ENCODE peak calls at places on chromosomes 5 and 9, in seven cellular contexts. One of them, this sample, is unnamed.

GRCh38 chr9:79382468-79382867 is 189.3 kb upstream of the TLE4 start:
- DNase-seq in AG09309: no peak
- DNase-seq in fibroblast of pulmonary artery: no peak
- DNase-seq in RWPE1: no peak
- DNase-seq in GM13977: no peak
- DNase-seq in A549: peak; percentile 12
- DNase-seq in brain microvascular endothelial cell: no peak
- DNase-seq in this sample: no peak

GRCh38 chr5:130099001-130099400 is 194.7 kb downstream of the CHSY3 start:
- DNase-seq in A549: no peak
- DNase-seq in RWPE1: no peak
- DNase-seq in GM13977: no peak
- DNase-seq in brain microvascular endothelial cell: no peak
- DNase-seq in fibroblast of pulmonary artery: no peak
- DNase-seq in AG09309: no peak
- DNase-seq in this sample: no peak

GRCh38 chr5:123882305-123882704 is 370.3 kb downstream of the CSNK1G3 start:
- DNase-seq in RWPE1: no peak
- DNase-seq in AG09309: no peak
- DNase-seq in brain microvascular endothelial cell: no peak
- DNase-seq in A549: no peak
- DNase-seq in fibroblast of pulmonary artery: no peak
- DNase-seq in GM13977: no peak
- DNase-seq in this sample: no peak

GRCh38 chr5:5512496-5512895 is 90.0 kb downstream of the ICE1 start:
- DNase-seq in RWPE1: no peak
- DNase-seq in GM13977: no peak
- DNase-seq in A549: no peak
- DNase-seq in fibroblast of pulmonary artery: no peak
- DNase-seq in brain microvascular endothelial cell: no peak
- DNase-seq in AG09309: no peak
- DNase-seq in this sample: no peak

GRCh38 chr9:108443741-108444140 is 412.0 kb downstream of the ACTL7B start:
- DNase-seq in GM13977: no peak
- DNase-seq in AG09309: no peak
- DNase-seq in fibroblast of pulmonary artery: peak; percentile 55
- DNase-seq in A549: no peak
- DNase-seq in brain microvascular endothelial cell: no peak
- DNase-seq in RWPE1: peak; percentile 79
- DNase-seq in this sample: peak; percentile 52

GRCh38 chr5:54007822-54008777 is 302.3 kb downstream of the ARL15 start:
- DNase-seq in RWPE1: peak; percentile 46
- DNase-seq in A549: peak; percentile 73
- DNase-seq in brain microvascular endothelial cell: peak; percentile 60
- DNase-seq in GM13977: no peak
- DNase-seq in fibroblast of pulmonary artery: peak; percentile 42
- DNase-seq in AG09309: no peak
- DNase-seq in this sample: peak; percentile 34

GRCh38 chr5:121350493-121350892 is 501.2 kb upstream of the FTMT start:
- DNase-seq in GM13977: no peak
- DNase-seq in brain microvascular endothelial cell: no peak
- DNase-seq in A549: no peak
- DNase-seq in AG09309: peak; percentile 16
- DNase-seq in fibroblast of pulmonary artery: no peak
- DNase-seq in RWPE1: peak; percentile 16
- DNase-seq in this sample: peak; percentile 1

GRCh38 chr9:90801175-90801506 is 478 bp upstream of the SYK start:
- DNase-seq in brain microvascular endothelial cell: no peak
- DNase-seq in AG09309: no peak
- DNase-seq in fibroblast of pulmonary artery: no peak
- DNase-seq in GM13977: no peak
- DNase-seq in RWPE1: no peak
- DNase-seq in A549: no peak
- DNase-seq in this sample: no peak

GRCh38 chr5:55231029-55231475 is 2.4 kb downstream of the CCNO start:
- DNase-seq in fibroblast of pulmonary artery: no peak
- DNase-seq in A549: no peak
- DNase-seq in brain microvascular endothelial cell: no peak
- DNase-seq in RWPE1: no peak
- DNase-seq in AG09309: no peak
- DNase-seq in GM13977: no peak
- DNase-seq in this sample: no peak

GRCh38 chr9:112043423-112043822 is 131.7 kb downstream of the SUSD1 start:
- DNase-seq in brain microvascular endothelial cell: no peak
- DNase-seq in GM13977: no peak
- DNase-seq in AG09309: no peak
- DNase-seq in RWPE1: no peak
- DNase-seq in fibroblast of pulmonary artery: no peak
- DNase-seq in A549: no peak
- DNase-seq in this sample: no peak

DNA sequence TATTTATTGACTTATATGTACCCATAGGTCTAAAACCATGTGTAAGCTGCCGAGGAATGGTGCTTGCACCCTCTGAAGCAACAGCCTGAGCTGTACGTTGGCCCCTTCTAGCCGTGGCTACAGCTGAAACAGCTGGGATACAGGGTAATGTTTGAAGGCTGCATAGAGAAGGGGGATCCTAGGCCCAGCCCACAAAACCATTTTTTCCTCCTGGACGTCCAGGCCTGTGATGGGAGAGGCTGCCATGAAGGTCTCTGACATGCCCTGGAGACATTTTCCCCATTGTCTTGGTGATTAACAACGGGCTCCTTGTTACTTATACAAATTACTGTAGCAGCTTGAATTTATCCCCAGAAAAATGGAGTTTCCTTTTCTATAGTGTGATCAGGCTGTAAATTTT is 244.7 kb downstream of the COMMD10 start:
- DNase-seq in brain microvascular endothelial cell: no peak
- DNase-seq in GM13977: no peak
- DNase-seq in fibroblast of pulmonary artery: no peak
- DNase-seq in RWPE1: no peak
- DNase-seq in AG09309: no peak
- DNase-seq in A549: no peak
- DNase-seq in this sample: no peak
- TF ChIP-seq CTCF in brain microvascular endothelial cell: no peak
- TF ChIP-seq CTCF in GM13977: no peak
- TF ChIP-seq CTCF in fibroblast of pulmonary artery: no peak
- TF ChIP-seq CTCF in RWPE1: no peak
- TF ChIP-seq CTCF in AG09309: no peak
- TF ChIP-seq CTCF in A549: no peak
- TF ChIP-seq CTCF in this sample: no peak

GRCh38 chr5:120231563-120231962 is 232.5 kb upstream of the PRR16 start:
- DNase-seq in AG09309: no peak
- DNase-seq in A549: no peak
- DNase-seq in RWPE1: no peak
- DNase-seq in GM13977: no peak
- DNase-seq in brain microvascular endothelial cell: no peak
- DNase-seq in fibroblast of pulmonary artery: no peak
- DNase-seq in this sample: no peak

GRCh38 chr5:120229036-120229435 is 235.1 kb upstream of the PRR16 start:
- DNase-seq in RWPE1: no peak
- DNase-seq in GM13977: no peak
- DNase-seq in A549: no peak
- DNase-seq in AG09309: no peak
- DNase-seq in fibroblast of pulmonary artery: no peak
- DNase-seq in brain microvascular endothelial cell: no peak
- DNase-seq in this sample: no peak

DNA sequence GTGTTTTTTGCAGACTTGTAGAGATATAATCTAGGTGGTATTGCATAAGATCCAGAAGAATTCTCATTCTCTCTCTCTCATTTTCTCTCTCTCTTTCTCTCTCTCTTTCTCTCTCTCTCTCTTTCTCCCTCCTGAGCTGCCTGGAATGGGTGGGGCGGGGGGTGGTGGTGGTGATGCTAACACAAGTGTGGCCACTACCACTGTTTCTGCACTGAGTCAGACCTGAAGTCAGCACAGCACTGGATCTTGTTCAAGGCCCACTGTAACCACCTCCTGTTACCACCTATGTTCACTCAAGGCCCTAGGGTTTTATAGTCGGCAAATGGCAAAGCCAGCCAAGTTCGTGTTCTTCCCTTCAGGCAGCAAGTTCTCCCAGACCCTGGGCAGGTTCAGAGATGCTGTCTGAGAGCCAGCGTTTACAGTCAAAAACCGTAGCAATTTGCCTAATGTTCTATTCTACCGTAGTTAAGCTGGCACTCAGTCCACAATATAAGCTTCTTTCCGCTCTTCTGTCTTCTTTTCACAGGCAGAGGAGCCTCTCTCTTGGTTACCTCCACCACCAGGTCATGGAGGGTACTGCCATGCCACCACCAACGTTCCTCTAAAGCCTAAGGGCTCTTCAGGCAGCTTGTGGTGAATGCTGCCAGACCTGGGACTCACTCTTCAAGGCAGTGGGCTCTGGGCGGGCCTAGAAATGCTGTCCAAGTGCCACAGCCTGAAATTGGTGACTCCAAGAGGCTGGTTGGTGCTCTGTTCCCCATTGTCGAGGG is 235.7 kb upstream of the PRR16 start:
- DNase-seq in fibroblast of pulmonary artery: no peak
- DNase-seq in GM13977: no peak
- DNase-seq in brain microvascular endothelial cell: no peak
- DNase-seq in RWPE1: no peak
- DNase-seq in A549: peak; percentile 4
- DNase-seq in AG09309: no peak
- DNase-seq in this sample: peak; percentile 29
- TF ChIP-seq CTCF in fibroblast of pulmonary artery: no peak
- TF ChIP-seq CTCF in GM13977: no peak
- TF ChIP-seq CTCF in brain microvascular endothelial cell: peak; percentile 11
- TF ChIP-seq CTCF in RWPE1: no peak
- TF ChIP-seq CTCF in A549: no peak
- TF ChIP-seq CTCF in AG09309: no peak
- TF ChIP-seq CTCF in this sample: peak; percentile 21

GRCh38 chr5:989961-990530 is 18.6 kb upstream of the NKD2 start:
- DNase-seq in A549: no peak
- DNase-seq in brain microvascular endothelial cell: no peak
- DNase-seq in fibroblast of pulmonary artery: peak; percentile 61
- DNase-seq in GM13977: no peak
- DNase-seq in AG09309: no peak
- DNase-seq in RWPE1: no peak
- DNase-seq in this sample: peak; percentile 35
- TF ChIP-seq CTCF in A549: no peak
- TF ChIP-seq CTCF in brain microvascular endothelial cell: no peak
- TF ChIP-seq CTCF in fibroblast of pulmonary artery: peak; percentile 34
- TF ChIP-seq CTCF in GM13977: no peak
- TF ChIP-seq CTCF in AG09309: no peak
- TF ChIP-seq CTCF in RWPE1: no peak
- TF ChIP-seq CTCF in this sample: peak; percentile 31

GRCh38 chr5:148912146-148912545 is 85.7 kb downstream of the ADRB2 start:
- DNase-seq in fibroblast of pulmonary artery: peak; percentile 11
- DNase-seq in GM13977: no peak
- DNase-seq in A549: no peak
- DNase-seq in RWPE1: no peak
- DNase-seq in brain microvascular endothelial cell: no peak
- DNase-seq in AG09309: no peak
- DNase-seq in this sample: no peak

GRCh38 chr5:148911386-148911785 is 85.0 kb downstream of the ADRB2 start:
- DNase-seq in AG09309: no peak
- DNase-seq in RWPE1: no peak
- DNase-seq in GM13977: no peak
- DNase-seq in A549: no peak
- DNase-seq in fibroblast of pulmonary artery: no peak
- DNase-seq in brain microvascular endothelial cell: no peak
- DNase-seq in this sample: no peak

GRCh38 chr5:148913493-148913892 is 87.1 kb downstream of the ADRB2 start:
- DNase-seq in brain microvascular endothelial cell: no peak
- DNase-seq in AG09309: no peak
- DNase-seq in fibroblast of pulmonary artery: peak; percentile 4
- DNase-seq in RWPE1: no peak
- DNase-seq in A549: no peak
- DNase-seq in GM13977: no peak
- DNase-seq in this sample: no peak

GRCh38 chr5:148913985-148914421 is 87.6 kb downstream of the ADRB2 start:
- DNase-seq in brain microvascular endothelial cell: peak; percentile 57
- DNase-seq in A549: peak; percentile 49
- DNase-seq in fibroblast of pulmonary artery: peak; percentile 78
- DNase-seq in GM13977: no peak
- DNase-seq in AG09309: peak; percentile 73
- DNase-seq in RWPE1: peak; percentile 94
- DNase-seq in this sample: peak; percentile 83

DNA sequence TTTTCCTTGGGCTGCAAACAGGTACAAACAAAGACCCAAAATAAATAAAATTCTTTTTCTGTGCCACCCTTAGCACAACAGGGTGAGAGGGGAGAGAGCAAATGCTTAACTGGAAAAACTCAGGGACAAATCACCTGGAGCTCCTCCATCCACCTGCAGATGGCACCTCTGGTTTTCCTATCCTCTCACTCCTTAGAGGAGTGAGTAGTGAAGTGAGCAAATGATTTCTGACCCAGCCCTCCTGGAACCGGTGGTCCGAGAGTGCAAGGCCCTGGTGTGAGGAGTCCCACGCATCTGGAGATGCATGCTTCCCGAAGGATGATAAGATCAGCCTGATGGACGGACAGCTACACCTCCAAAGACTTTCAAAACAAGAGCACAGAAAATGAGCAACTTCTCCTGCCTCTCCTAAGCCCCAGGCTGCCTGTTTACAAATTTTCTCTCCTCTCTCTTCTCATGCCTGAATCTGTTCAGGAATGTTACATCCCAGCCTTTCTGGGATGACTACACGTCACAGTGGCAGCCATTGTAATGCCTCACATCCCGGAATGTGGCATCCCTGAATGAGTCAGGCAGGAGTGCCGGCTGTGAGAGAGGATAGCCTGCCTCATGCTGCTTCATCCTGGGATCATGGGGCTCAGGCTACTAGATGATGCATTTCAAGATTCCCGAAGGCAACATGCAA is 86.4 kb downstream of the ADRB2 start:
- DNase-seq in AG09309: peak; percentile 88
- DNase-seq in brain microvascular endothelial cell: peak; percentile 93
- DNase-seq in GM13977: no peak
- DNase-seq in A549: peak; percentile 82
- DNase-seq in RWPE1: peak; percentile 100
- DNase-seq in fibroblast of pulmonary artery: peak; percentile 92
- DNase-seq in this sample: peak; percentile 94
- TF ChIP-seq CTCF in AG09309: peak; percentile 30
- TF ChIP-seq CTCF in brain microvascular endothelial cell: peak; percentile 52
- TF ChIP-seq CTCF in GM13977: no peak
- TF ChIP-seq CTCF in A549: peak; percentile 52
- TF ChIP-seq CTCF in RWPE1: peak; percentile 72
- TF ChIP-seq CTCF in fibroblast of pulmonary artery: peak; percentile 28
- TF ChIP-seq CTCF in this sample: peak; percentile 10

GRCh38 chr5:163354685-163355084 is 82.7 kb upstream of the CCNG1 start:
- DNase-seq in RWPE1: no peak
- DNase-seq in GM13977: peak; percentile 65
- DNase-seq in AG09309: no peak
- DNase-seq in fibroblast of pulmonary artery: no peak
- DNase-seq in A549: no peak
- DNase-seq in brain microvascular endothelial cell: no peak
- DNase-seq in this sample: no peak

GRCh38 chr5:163347671-163348070 is 89.7 kb upstream of the CCNG1 start:
- DNase-seq in fibroblast of pulmonary artery: peak; percentile 83
- DNase-seq in brain microvascular endothelial cell: peak; percentile 51
- DNase-seq in RWPE1: peak; percentile 47
- DNase-seq in AG09309: peak; percentile 10
- DNase-seq in GM13977: peak; percentile 77
- DNase-seq in A549: peak; percentile 70
- DNase-seq in this sample: peak; percentile 79

GRCh38 chr5:163352531-163352930 is 84.9 kb upstream of the CCNG1 start:
- DNase-seq in brain microvascular endothelial cell: no peak
- DNase-seq in A549: no peak
- DNase-seq in AG09309: no peak
- DNase-seq in RWPE1: no peak
- DNase-seq in GM13977: no peak
- DNase-seq in fibroblast of pulmonary artery: no peak
- DNase-seq in this sample: no peak

GRCh38 chr5:163350083-163350482 is 87.3 kb upstream of the CCNG1 start:
- DNase-seq in fibroblast of pulmonary artery: peak; percentile 38
- DNase-seq in GM13977: no peak
- DNase-seq in brain microvascular endothelial cell: no peak
- DNase-seq in A549: peak; percentile 20
- DNase-seq in RWPE1: no peak
- DNase-seq in AG09309: no peak
- DNase-seq in this sample: peak; percentile 38
- TF ChIP-seq CTCF in fibroblast of pulmonary artery: peak; percentile 30
- TF ChIP-seq CTCF in GM13977: no peak
- TF ChIP-seq CTCF in brain microvascular endothelial cell: peak; percentile 19
- TF ChIP-seq CTCF in A549: no peak
- TF ChIP-seq CTCF in RWPE1: no peak
- TF ChIP-seq CTCF in AG09309: no peak
- TF ChIP-seq CTCF in this sample: peak; percentile 38

This sample was measured in cardiac fibroblast.